ENCODE peak calls at places on chromosome 1, in six cellular contexts. N, W, Q, B, L and E are unnamed samples.

GRCh38 chr1:222618001-222618879 is at the start of gene MIA3:
- DNase-seq in N (peak; percentile 10), W (peak; percentile 81), Q (no peak), B (peak; percentile 70), L (peak; percentile 29), E (peak; percentile 10)

GRCh38 chr1:29833596-29833995 is 597.3 kb downstream of the PTPRU start:
- DNase-seq in N (no peak), W (no peak), Q (no peak), B (no peak), L (no peak), E (no peak)

GRCh38 chr1:21906173-21907078 is 30.7 kb downstream of the HSPG2 start:
- DNase-seq in N (peak; percentile 34), W (no peak), Q (no peak), B (no peak), L (no peak), E (peak; percentile 29)

GRCh38 chr1:41887365-41887764 is 31.4 kb downstream of the HIVEP3 start:
- DNase-seq in N (no peak), W (peak; percentile 13), Q (no peak), B (no peak), L (no peak), E (no peak)

GRCh38 chr1:177772621-177773020 is 197.2 kb downstream of the SEC16B start:
- DNase-seq in N (peak; percentile 22), W (no peak), Q (no peak), B (no peak), L (no peak), E (no peak)

GRCh38 chr1:117146570-117147340 is 25.2 kb upstream of the TRIM45 start:
- DNase-seq in N (peak; percentile 95), W (no peak), Q (peak; percentile 73), B (no peak), L (no peak), E (peak; percentile 56)

GRCh38 chr1:109240158-109241152 is 8.9 kb upstream of the CELSR2 start:
- DNase-seq in N (peak; percentile 71), W (peak; percentile 76), Q (peak; percentile 67), B (no peak), L (peak; percentile 76), E (no peak)

GRCh38 chr1:234776875-234777849 is 167.2 kb upstream of the IRF2BP2 start:
- DNase-seq in N (no peak), W (peak; percentile 52), Q (no peak), B (no peak), L (no peak), E (peak; percentile 18)

GRCh38 chr1:172180886-172181285 is 239.6 kb upstream of the C1orf105 start:
- DNase-seq in N (peak; percentile 70), W (no peak), Q (no peak), B (no peak), L (no peak), E (peak; percentile 4)

GRCh38 chr1:8122477-8123407 is 96.6 kb upstream of the ERRFI1 start:
- DNase-seq in N (peak; percentile 85), W (no peak), Q (peak; percentile 72), B (no peak), L (no peak), E (no peak)

GRCh38 chr1:53172751-53173498 is 23.7 kb upstream of the CPT2 start:
- DNase-seq in N (no peak), W (no peak), Q (peak; percentile 77), B (no peak), L (no peak), E (no peak)

GRCh38 chr1:230067871-230068814 is 1.1 kb downstream of the GALNT2 start:
- DNase-seq in N (no peak), W (peak; percentile 75), Q (peak; percentile 68), B (peak; percentile 45), L (no peak), E (no peak)
- H3K23ac ChIP-seq in N (peak overlapping the region; percentile 93), W (no peak overlapping the region), Q (peak overlapping the region; percentile 66), B (peak overlapping the region; percentile 65), L (no peak overlapping the region), E (no peak overlapping the region)

DNA sequence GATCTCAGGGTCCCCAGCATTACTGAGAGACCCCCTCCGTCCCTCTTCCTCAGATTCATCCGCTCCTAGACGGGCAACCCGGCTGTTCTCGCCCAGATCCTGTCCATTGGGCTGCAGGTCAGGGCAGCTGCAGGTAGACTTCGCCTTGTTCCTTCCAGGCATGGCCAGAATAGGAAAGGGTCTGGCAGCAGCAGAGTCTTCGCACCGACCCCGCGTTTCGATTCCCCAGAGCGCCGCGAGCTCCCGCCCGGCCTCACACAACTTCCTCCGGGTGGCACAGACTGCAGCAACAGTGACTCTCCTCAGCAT is 266 bp downstream of the NRDC start:
- DNase-seq in N (no peak), W (no peak), Q (no peak), B (no peak), L (no peak), E (no peak)
- H3K23ac ChIP-seq in N (peak overlapping the region; percentile 89), W (no peak overlapping the region), Q (peak overlapping the region; percentile 94), B (peak overlapping the region; percentile 98), L (no peak overlapping the region), E (no peak overlapping the region)

DNA sequence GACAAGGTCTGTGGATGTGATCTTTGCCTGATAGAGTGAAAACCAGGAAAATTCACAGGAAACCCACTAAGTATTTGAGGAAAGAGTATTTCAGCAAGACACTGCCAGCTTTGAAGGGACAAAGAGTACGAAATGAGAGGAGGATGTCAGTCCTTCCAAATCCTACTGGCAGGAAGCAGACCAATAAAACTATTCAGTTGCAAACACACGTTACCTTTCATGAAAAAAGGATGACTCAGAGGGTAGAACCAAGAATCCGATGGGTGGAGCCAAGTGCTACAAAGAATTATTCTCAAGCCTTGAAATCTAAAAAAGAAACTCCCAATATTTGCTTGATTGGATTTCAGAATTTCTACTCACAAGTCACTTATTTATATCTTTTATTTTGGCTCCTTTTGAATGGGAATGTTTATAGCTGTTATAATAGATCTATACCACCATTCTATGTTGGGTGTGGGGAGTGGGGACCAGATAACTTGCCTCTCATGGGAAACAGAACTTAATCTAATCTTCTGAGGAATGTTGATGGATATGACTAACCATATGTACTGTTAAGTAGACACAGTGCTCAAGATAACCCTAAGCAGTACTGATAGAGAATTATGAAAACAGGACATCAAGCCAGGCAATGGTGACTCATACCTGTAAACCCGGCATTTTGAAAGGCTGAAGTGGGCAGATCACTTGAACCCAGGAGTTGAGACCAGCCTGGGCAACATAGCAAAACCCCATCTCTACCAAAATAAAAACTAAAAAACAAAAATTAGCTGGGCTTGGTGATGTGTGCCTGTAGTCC is 19.3 kb upstream of the HEATR1 start:
- DNase-seq in N (no peak), W (no peak), Q (no peak), B (no peak), L (no peak), E (no peak)
- H3K23ac ChIP-seq in N (no peak overlapping the region), W (no peak overlapping the region), Q (no peak overlapping the region), B (no peak overlapping the region), L (no peak overlapping the region), E (no peak overlapping the region)

DNA sequence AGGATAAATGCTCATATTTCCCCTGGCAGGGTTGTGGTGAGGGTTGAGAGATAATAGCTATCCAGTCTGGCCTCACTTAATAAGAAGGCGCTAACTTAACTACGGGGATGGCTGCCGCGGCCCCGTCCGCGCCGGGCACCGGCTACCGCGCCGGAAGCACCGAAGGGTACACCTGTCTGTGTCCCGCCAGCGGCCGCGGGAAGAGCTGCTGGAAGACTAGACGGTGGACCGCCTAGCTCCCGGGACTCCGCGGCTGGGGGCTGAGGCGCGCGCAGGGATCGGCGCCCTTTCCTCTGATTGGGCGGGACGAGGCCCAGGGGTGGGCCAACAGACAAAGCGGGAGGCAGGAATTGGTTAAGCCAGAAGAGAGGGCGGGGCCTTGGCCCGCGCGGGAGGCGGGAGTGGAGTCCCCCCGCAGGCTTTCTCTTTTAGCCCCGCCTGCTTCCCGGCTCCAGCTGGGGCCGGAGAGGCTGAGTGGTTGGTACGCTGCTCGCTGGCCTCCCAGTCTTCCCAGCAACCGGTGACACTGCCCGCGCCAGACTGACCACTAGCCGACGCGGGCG is at the start of gene ZNF672:
- DNase-seq in N (peak; percentile 97), W (peak; percentile 95), Q (peak; percentile 98), B (peak; percentile 97), L (peak; percentile 98), E (peak; percentile 99)
- H3K23ac ChIP-seq in N (peak within 1 kb of the TSS; percentile 83), W (peak within 1 kb of the TSS; percentile 59), Q (peak within 1 kb of the TSS; percentile 59), B (peak within 1 kb of the TSS; percentile 37), L (no peak within 1 kb of the TSS), E (no peak within 1 kb of the TSS)

GRCh38 chr1:32351859-32352745 is 10.2 kb downstream of the FAM229A start:
- DNase-seq in N (peak; percentile 45), W (peak; percentile 54), Q (peak; percentile 58), B (no peak), L (no peak), E (peak; percentile 28)
- H3K23ac ChIP-seq in N (peak overlapping the region; percentile 28), W (no peak overlapping the region), Q (peak overlapping the region; percentile 97), B (peak overlapping the region; percentile 96), L (no peak overlapping the region), E (no peak overlapping the region)